ENCODE peak calls at places on chromosomes 2 and 18, in four cellular contexts. One of them, this sample, is unnamed.
A peak's percentile ranks its signal among the peaks of the same experiment; 100 is the strongest.

GRCh38 chr2:238892796-238893195 is 44.9 kb downstream of the TWIST2 start:
- DNase-seq in thyroid gland: no peak
- DNase-seq in A549: no peak
- DNase-seq in PC-3: no peak
- DNase-seq in this sample: no peak

GRCh38 chr18:79524181-79525078 is 128.7 kb downstream of the NFATC1 start:
- DNase-seq in thyroid gland: no peak
- DNase-seq in A549: no peak
- DNase-seq in PC-3: no peak
- DNase-seq in this sample: peak; percentile 57

GRCh38 chr2:51960846-51961335 is 929.0 kb upstream of the NRXN1 start:
- DNase-seq in thyroid gland: no peak
- DNase-seq in A549: no peak
- DNase-seq in PC-3: no peak
- DNase-seq in this sample: no peak

GRCh38 chr2:191846787-191847620 is at the start of gene CAVIN2:
- DNase-seq in thyroid gland: peak; percentile 84
- DNase-seq in A549: peak; percentile 77
- DNase-seq in PC-3: peak; percentile 60
- DNase-seq in this sample: peak; percentile 76

GRCh38 chr18:56645415-56646016 is 5.6 kb upstream of the WDR7 start:
- DNase-seq in thyroid gland: no peak
- DNase-seq in A549: peak; percentile 9
- DNase-seq in PC-3: peak; percentile 45
- DNase-seq in this sample: no peak

GRCh38 chr2:28390857-28391563 is 1.6 kb upstream of the FOSL2 start:
- DNase-seq in thyroid gland: peak; percentile 65
- DNase-seq in A549: peak; percentile 92
- DNase-seq in PC-3: peak; percentile 60
- DNase-seq in this sample: no peak

GRCh38 chr2:233761040-233761769 is 1.1 kb downstream of the UGT1A1 start:
- DNase-seq in thyroid gland: no peak
- DNase-seq in A549: no peak
- DNase-seq in PC-3: no peak
- DNase-seq in this sample: no peak

GRCh38 chr18:13577091-13577697 is 149.2 kb downstream of the FAM210A start:
- DNase-seq in thyroid gland: no peak
- DNase-seq in A549: no peak
- DNase-seq in PC-3: peak; percentile 22
- DNase-seq in this sample: no peak

GRCh38 chr2:42958036-42958370 is 165.6 kb upstream of the HAAO start:
- DNase-seq in thyroid gland: no peak
- DNase-seq in A549: no peak
- DNase-seq in PC-3: no peak
- DNase-seq in this sample: no peak

GRCh38 chr2:13919981-13920382 is 712.5 kb upstream of the LRATD1 start:
- DNase-seq in thyroid gland: no peak
- DNase-seq in A549: no peak
- DNase-seq in PC-3: peak; percentile 55
- DNase-seq in this sample: no peak

GRCh38 chr2:30230479-30230854 is 867 bp upstream of the LBH start:
- DNase-seq in thyroid gland: peak; percentile 40
- DNase-seq in A549: no peak
- DNase-seq in PC-3: no peak
- DNase-seq in this sample: no peak

GRCh38 chr2:138391956-138392355 is 109.6 kb upstream of the SPOPL start:
- DNase-seq in thyroid gland: no peak
- DNase-seq in A549: no peak
- DNase-seq in PC-3: peak; percentile 53
- DNase-seq in this sample: no peak

GRCh38 chr2:190451561-190452176 is 43.5 kb downstream of the MFSD6 start:
- DNase-seq in thyroid gland: no peak
- DNase-seq in A549: no peak
- DNase-seq in PC-3: peak; percentile 5
- DNase-seq in this sample: no peak

GRCh38 chr2:44745922-44746321 is 195.6 kb upstream of the SIX3 start:
- DNase-seq in thyroid gland: no peak
- DNase-seq in A549: no peak
- DNase-seq in PC-3: no peak
- DNase-seq in this sample: no peak

GRCh38 chr18:9971313-9971920 is 57.6 kb downstream of the VAPA start:
- DNase-seq in thyroid gland: peak; percentile 80
- DNase-seq in A549: peak; percentile 72
- DNase-seq in PC-3: peak; percentile 93
- DNase-seq in this sample: no peak

GRCh38 chr2:173286153-173286809 is 68.4 kb upstream of the CDCA7 start:
- DNase-seq in thyroid gland: no peak
- DNase-seq in A549: peak; percentile 23
- DNase-seq in PC-3: peak; percentile 9
- DNase-seq in this sample: no peak

GRCh38 chr2:66576381-66577330 is 141.7 kb downstream of the MEIS1 start:
- DNase-seq in thyroid gland: no peak
- DNase-seq in A549: peak; percentile 37
- DNase-seq in PC-3: peak; percentile 39
- DNase-seq in this sample: no peak

GRCh38 chr2:207110310-207110709 is 55.4 kb downstream of the KLF7 start:
- DNase-seq in thyroid gland: no peak
- DNase-seq in A549: no peak
- DNase-seq in PC-3: no peak
- DNase-seq in this sample: no peak

GRCh38 chr2:235747868-235748144 is 254.0 kb downstream of the AGAP1 start:
- DNase-seq in thyroid gland: no peak
- DNase-seq in A549: no peak
- DNase-seq in PC-3: peak; percentile 34
- DNase-seq in this sample: no peak

GRCh38 chr2:143148757-143149156 is 19.5 kb downstream of the ARHGAP15 start:
- DNase-seq in thyroid gland: no peak
- DNase-seq in A549: no peak
- DNase-seq in PC-3: no peak
- DNase-seq in this sample: no peak

GRCh38 chr2:240224676-240225075 is 84.2 kb upstream of the OTOS start:
- DNase-seq in thyroid gland: no peak
- DNase-seq in A549: no peak
- DNase-seq in PC-3: peak; percentile 6
- DNase-seq in this sample: no peak

GRCh38 chr2:191638802-191639172 is 39.1 kb upstream of the NABP1 start:
- DNase-seq in thyroid gland: no peak
- DNase-seq in A549: no peak
- DNase-seq in PC-3: no peak
- DNase-seq in this sample: no peak

GRCh38 chr2:8662239-8662879 is 19.5 kb upstream of the ID2 start:
- DNase-seq in thyroid gland: no peak
- DNase-seq in A549: peak; percentile 82
- DNase-seq in PC-3: peak; percentile 93
- DNase-seq in this sample: no peak

GRCh38 chr2:205456682-205457081 is 225.6 kb upstream of the NRP2 start:
- DNase-seq in thyroid gland: no peak
- DNase-seq in A549: no peak
- DNase-seq in PC-3: no peak
- DNase-seq in this sample: no peak

GRCh38 chr2:185161701-185162100 is 563.4 kb downstream of the ZNF804A start:
- DNase-seq in thyroid gland: no peak
- DNase-seq in A549: no peak
- DNase-seq in PC-3: no peak
- DNase-seq in this sample: no peak

GRCh38 chr2:69184224-69184623 is 171.2 kb downstream of the ANTXR1 start:
- DNase-seq in thyroid gland: no peak
- DNase-seq in A549: no peak
- DNase-seq in PC-3: no peak
- DNase-seq in this sample: no peak

GRCh38 chr2:9178905-9179571 is 27.6 kb upstream of the ASAP2 start:
- DNase-seq in thyroid gland: peak; percentile 81
- DNase-seq in A549: peak; percentile 26
- DNase-seq in PC-3: peak; percentile 92
- DNase-seq in this sample: peak; percentile 77

GRCh38 chr2:195520671-195521155 is 136.3 kb upstream of the SLC39A10 start:
- DNase-seq in thyroid gland: no peak
- DNase-seq in A549: peak; percentile 97
- DNase-seq in PC-3: peak; percentile 75
- DNase-seq in this sample: peak; percentile 64

GRCh38 chr2:100877555-100877954 is 57.6 kb downstream of the NPAS2 start:
- DNase-seq in thyroid gland: no peak
- DNase-seq in A549: no peak
- DNase-seq in PC-3: no peak
- DNase-seq in this sample: no peak

GRCh38 chr18:48861181-48861715 is 89.5 kb downstream of the SMAD7 start:
- DNase-seq in thyroid gland: no peak
- DNase-seq in A549: no peak
- DNase-seq in PC-3: no peak
- DNase-seq in this sample: peak; percentile 43

GRCh38 chr2:100043891-100044255 is 98.5 kb downstream of the AFF3 start:
- DNase-seq in thyroid gland: no peak
- DNase-seq in A549: no peak
- DNase-seq in PC-3: no peak
- DNase-seq in this sample: no peak

GRCh38 chr2:71803398-71803797 is 344.3 kb downstream of the CYP26B1 start:
- DNase-seq in thyroid gland: no peak
- DNase-seq in A549: no peak
- DNase-seq in PC-3: no peak
- DNase-seq in this sample: no peak

GRCh38 chr2:95047629-95048510 is 22.4 kb downstream of the MAL start:
- DNase-seq in thyroid gland: peak; percentile 98
- DNase-seq in A549: no peak
- DNase-seq in PC-3: no peak
- DNase-seq in this sample: no peak

GRCh38 chr2:215324811-215325210 is 13.0 kb downstream of the ATIC start:
- DNase-seq in thyroid gland: no peak
- DNase-seq in A549: no peak
- DNase-seq in PC-3: no peak
- DNase-seq in this sample: no peak

GRCh38 chr2:185208261-185208660 is 530.3 kb upstream of the FSIP2 start:
- DNase-seq in thyroid gland: no peak
- DNase-seq in A549: peak; percentile 17
- DNase-seq in PC-3: peak; percentile 70
- DNase-seq in this sample: no peak

GRCh38 chr2:147449323-147450080 is 395.3 kb upstream of the ACVR2A start:
- DNase-seq in thyroid gland: no peak
- DNase-seq in A549: no peak
- DNase-seq in PC-3: no peak
- DNase-seq in this sample: no peak

GRCh38 chr2:7994397-7994951 is 687.4 kb upstream of the ID2 start:
- DNase-seq in thyroid gland: peak; percentile 88
- DNase-seq in A549: no peak
- DNase-seq in PC-3: no peak
- DNase-seq in this sample: no peak

DNA sequence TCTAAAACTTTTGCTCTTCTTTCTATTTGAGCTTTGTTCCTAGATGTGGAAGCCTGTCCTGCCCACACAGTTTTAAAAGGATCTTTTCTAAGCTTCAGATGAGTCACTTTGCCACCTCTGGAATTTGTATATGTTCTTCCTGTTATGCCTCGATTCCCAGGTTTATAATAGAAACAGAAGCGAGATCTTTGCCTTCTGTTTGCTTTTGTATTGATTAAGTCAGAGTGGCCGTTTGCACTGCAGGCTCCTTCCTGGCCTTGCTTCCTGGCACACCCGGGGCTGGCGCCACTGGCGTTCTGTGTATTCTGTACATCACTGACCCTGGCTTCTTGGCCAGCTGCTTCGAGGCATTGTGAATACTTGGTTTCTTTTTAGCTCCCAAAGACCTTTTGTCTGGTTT is 91.8 kb downstream of the MTCL1 start:
- DNase-seq in thyroid gland: no peak
- DNase-seq in A549: peak; percentile 16
- DNase-seq in PC-3: peak; percentile 79
- DNase-seq in this sample: no peak
- H3K4me1 ChIP-seq in thyroid gland: no peaks in the 10 kb centered on the region
- H3K4me1 ChIP-seq in A549: peaks cover 98% of the 10 kb centered on the region
- H3K4me1 ChIP-seq in PC-3: peaks cover 89% of the 10 kb centered on the region
- H3K4me1 ChIP-seq in this sample: peaks cover 54% of the 10 kb centered on the region

DNA sequence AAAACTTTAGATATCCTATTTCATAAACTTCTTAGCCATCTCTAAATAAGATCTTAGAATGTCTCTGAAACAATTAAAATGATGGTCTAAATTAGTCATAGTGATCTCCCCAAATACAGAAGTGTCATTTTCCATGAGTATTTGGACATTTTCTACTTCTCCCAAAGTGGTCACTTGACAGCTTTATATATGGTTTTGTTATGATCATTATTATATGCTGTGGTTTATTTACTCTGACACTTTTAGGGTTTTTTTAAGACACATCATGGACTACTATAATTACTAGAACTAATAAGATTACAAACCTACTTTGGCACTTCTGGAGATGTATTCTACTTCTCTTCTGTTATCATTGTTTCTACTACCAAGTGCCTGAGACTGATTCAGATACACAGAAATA is 47.1 kb downstream of the SLC25A12 start:
- DNase-seq in thyroid gland: no peak
- DNase-seq in A549: no peak
- DNase-seq in PC-3: no peak
- DNase-seq in this sample: no peak
- TF ChIP-seq CTCF in thyroid gland: no peak
- TF ChIP-seq CTCF in A549: no peak
- TF ChIP-seq CTCF in PC-3: no peak
- TF ChIP-seq CTCF in this sample: no peak

GRCh38 chr2:237863102-237863511 is 3.7 kb downstream of the RAMP1 start:
- DNase-seq in thyroid gland: no peak
- DNase-seq in A549: no peak
- DNase-seq in PC-3: no peak
- DNase-seq in this sample: no peak

GRCh38 chr2:237863659-237864029 is 4.2 kb downstream of the RAMP1 start:
- DNase-seq in thyroid gland: no peak
- DNase-seq in A549: no peak
- DNase-seq in PC-3: no peak
- DNase-seq in this sample: no peak

GRCh38 chr2:237862528-237862895 is 3.1 kb downstream of the RAMP1 start:
- DNase-seq in thyroid gland: no peak
- DNase-seq in A549: no peak
- DNase-seq in PC-3: no peak
- DNase-seq in this sample: no peak

GRCh38 chr2:237860273-237860935 is 981 bp downstream of the RAMP1 start:
- DNase-seq in thyroid gland: no peak
- DNase-seq in A549: no peak
- DNase-seq in PC-3: no peak
- DNase-seq in this sample: no peak

GRCh38 chr2:237861875-237862527 is 2.6 kb downstream of the RAMP1 start:
- DNase-seq in thyroid gland: no peak
- DNase-seq in A549: peak; percentile 15
- DNase-seq in PC-3: peak; percentile 36
- DNase-seq in this sample: no peak
- H3K4me1 ChIP-seq in thyroid gland: peaks cover 16% of the 10 kb centered on the region
- H3K4me1 ChIP-seq in A549: peaks cover 49% of the 10 kb centered on the region
- H3K4me1 ChIP-seq in PC-3: peaks cover 68% of the 10 kb centered on the region
- H3K4me1 ChIP-seq in this sample: peaks cover 24% of the 10 kb centered on the region

GRCh38 chr2:149329470-149330126 is 789 bp upstream of the LYPD6 start:
- DNase-seq in thyroid gland: peak; percentile 57
- DNase-seq in A549: peak; percentile 73
- DNase-seq in PC-3: peak; percentile 71
- DNase-seq in this sample: peak; percentile 77
- TF ChIP-seq CTCF in thyroid gland: no peak
- TF ChIP-seq CTCF in A549: no peak
- TF ChIP-seq CTCF in PC-3: no peak
- TF ChIP-seq CTCF in this sample: peak; percentile 38

GRCh38 chr2:231613655-231614558 is 21.2 kb downstream of the TEX44 start:
- DNase-seq in thyroid gland: peak; percentile 90
- DNase-seq in A549: peak; percentile 84
- DNase-seq in PC-3: peak; percentile 79
- DNase-seq in this sample: no peak
- H3K4me1 ChIP-seq in thyroid gland: peaks cover 40% of the 10 kb centered on the region
- H3K4me1 ChIP-seq in A549: peaks cover 35% of the 10 kb centered on the region
- H3K4me1 ChIP-seq in PC-3: peaks cover 46% of the 10 kb centered on the region
- H3K4me1 ChIP-seq in this sample: peaks cover 26% of the 10 kb centered on the region

GRCh38 chr2:219726916-219727315 is 99.5 kb downstream of the SLC4A3 start:
- DNase-seq in thyroid gland: no peak
- DNase-seq in A549: no peak
- DNase-seq in PC-3: peak; percentile 43
- DNase-seq in this sample: no peak
- TF ChIP-seq CTCF in thyroid gland: no peak
- TF ChIP-seq CTCF in A549: no peak
- TF ChIP-seq CTCF in PC-3: peak; percentile 48
- TF ChIP-seq CTCF in this sample: peak; percentile 20

This sample was measured in RWPE2.